ENCODE peak calls at places on chromosome 19, in five cellular contexts. I is AG09309, D is left colon, J is fibroblast of the aortic adventitia, G is nephron progenitor cell. H is an unnamed sample.

GRCh38 chr19:38657633-38658222 is 10.3 kb downstream of the ACTN4 start:
- DNase-seq in I (peak; percentile 74), D (no peak), J (peak; percentile 61), G (no peak), H (peak; percentile 99)

GRCh38 chr19:40418040-40418439 is 4.9 kb upstream of the PRX start:
- DNase-seq in I (no peak), D (no peak), J (no peak), G (no peak), H (no peak)

GRCh38 chr19:38852231-38853044 is 2.7 kb upstream of the HNRNPL start:
- DNase-seq in I (no peak), D (peak; percentile 67), J (peak; percentile 61), G (no peak), H (no peak)

GRCh38 chr19:4059931-4060620 is 6.6 kb downstream of the ZBTB7A start:
- DNase-seq in I (no peak), D (peak; percentile 89), J (peak; percentile 59), G (no peak), H (peak; percentile 49)

GRCh38 chr19:33749619-33750175 is 47.0 kb upstream of the KCTD15 start:
- DNase-seq in I (no peak), D (no peak), J (no peak), G (no peak), H (no peak)

GRCh38 chr19:19403373-19403901 is 2.0 kb upstream of the GATAD2A start:
- DNase-seq in I (no peak), D (no peak), J (peak; percentile 40), G (no peak), H (peak; percentile 58)

GRCh38 chr19:2047076-2047448 is 4.0 kb downstream of the MKNK2 start:
- DNase-seq in I (no peak), D (no peak), J (no peak), G (no peak), H (no peak)

GRCh38 chr19:39502640-39503417 is 4.1 kb downstream of the DLL3 start:
- DNase-seq in I (no peak), D (peak; percentile 37), J (peak; percentile 63), G (peak; percentile 84), H (peak; percentile 23)

GRCh38 chr19:17553256-17553655 is 2.2 kb upstream of the COLGALT1 start:
- DNase-seq in I (peak; percentile 84), D (peak; percentile 46), J (peak; percentile 97), G (no peak), H (no peak)

GRCh38 chr19:55319786-55320185 is 5.4 kb downstream of the TMEM150B start:
- DNase-seq in I (no peak), D (no peak), J (peak; percentile 36), G (peak; percentile 81), H (no peak)

GRCh38 chr19:39596911-39597310 is 5.4 kb upstream of the LGALS13 start:
- DNase-seq in I (no peak), D (no peak), J (no peak), G (no peak), H (no peak)

GRCh38 chr19:44635581-44636438 is 7.9 kb upstream of the PVR start:
- DNase-seq in I (no peak), D (no peak), J (peak; percentile 67), G (no peak), H (peak; percentile 43)

GRCh38 chr19:48445256-48445605 is 552 bp upstream of the GRWD1 start:
- DNase-seq in I (peak; percentile 87), D (no peak), J (peak; percentile 96), G (no peak), H (peak; percentile 82)

GRCh38 chr19:16309653-16310052 is 15.0 kb upstream of the KLF2 start:
- DNase-seq in I (no peak), D (no peak), J (no peak), G (no peak), H (no peak)

GRCh38 chr19:51055866-51056265 is 9.0 kb downstream of the KLK13 start:
- DNase-seq in I (no peak), D (no peak), J (no peak), G (no peak), H (peak; percentile 44)

GRCh38 chr19:2428027-2428690 is 773 bp upstream of the TIMM13 start:
- DNase-seq in I (no peak), D (peak; percentile 48), J (peak; percentile 41), G (peak; percentile 33), H (no peak)

GRCh38 chr19:4415352-4415751 is 12.9 kb downstream of the CHAF1A start:
- DNase-seq in I (no peak), D (no peak), J (peak; percentile 39), G (no peak), H (no peak)

GRCh38 chr19:55616395-55616875 is 7.9 kb downstream of the ZNF784 start:
- DNase-seq in I (no peak), D (no peak), J (no peak), G (no peak), H (no peak)

GRCh38 chr19:45577111-45577905 is 7.3 kb downstream of the OPA3 start:
- DNase-seq in I (peak; percentile 58), D (peak; percentile 66), J (peak; percentile 89), G (no peak), H (peak; percentile 98)

GRCh38 chr19:531753-532571 is at the start of gene CDC34:
- DNase-seq in I (no peak), D (no peak), J (no peak), G (peak; percentile 30), H (no peak)

GRCh38 chr19:8451885-8452284 is 7.1 kb downstream of the HNRNPM start:
- DNase-seq in I (no peak), D (no peak), J (peak; percentile 52), G (no peak), H (peak; percentile 84)

GRCh38 chr19:13833330-13834265 is 38.4 kb downstream of the ZSWIM4 start:
- DNase-seq in I (no peak), D (peak; percentile 96), J (peak; percentile 82), G (peak; percentile 96), H (peak; percentile 61)

GRCh38 chr19:52102163-52102562 is 6.6 kb upstream of the ZNF841 start:
- DNase-seq in I (no peak), D (no peak), J (no peak), G (no peak), H (no peak)

GRCh38 chr19:3904233-3904632 is 23.7 kb downstream of the ATCAY start:
- DNase-seq in I (no peak), D (no peak), J (no peak), G (no peak), H (no peak)

H was measured in foreskin keratinocyte.